ENCODE peak calls at places on chromosomes 6 and 20, in ten cellular contexts. One of them, this sample, is unnamed.

GRCh38 chr6:161161889-161162624 is 111.8 kb downstream of the AGPAT4 start:
- DNase-seq in Calu3: peak
- DNase-seq in AG09309: peak
- DNase-seq in NCI-H1694 treated with DMSO at 0.1 percent for 48 hours: no peak
- DNase-seq in D341Med: no peak
- DNase-seq in NAMALWA: no peak
- DNase-seq in activated T-cell treated with anti-CD3 and anti-CD28 coated beads for 48 hours: no peak
- DNase-seq in cardiac septum: peak
- DNase-seq in neural progenitor cell: no peak
- DNase-seq in AG09319: peak
- DNase-seq in this sample: peak

GRCh38 chr20:17161661-17162410 is 65.0 kb upstream of the PCSK2 start:
- DNase-seq in AG09309: no peak
- DNase-seq in Calu3: no peak
- DNase-seq in AG09319: no peak
- DNase-seq in D341Med: no peak
- DNase-seq in NCI-H1694 treated with DMSO at 0.1 percent for 48 hours: peak
- DNase-seq in neural progenitor cell: no peak
- DNase-seq in cardiac septum: no peak
- DNase-seq in NAMALWA: no peak
- DNase-seq in activated T-cell treated with anti-CD3 and anti-CD28 coated beads for 48 hours: no peak
- DNase-seq in this sample: no peak

GRCh38 chr20:49435639-49436038 is 46.8 kb downstream of the KCNB1 start:
- DNase-seq in NAMALWA: no peak
- DNase-seq in AG09309: no peak
- DNase-seq in cardiac septum: no peak
- DNase-seq in AG09319: no peak
- DNase-seq in neural progenitor cell: no peak
- DNase-seq in D341Med: no peak
- DNase-seq in Calu3: peak
- DNase-seq in NCI-H1694 treated with DMSO at 0.1 percent for 48 hours: no peak
- DNase-seq in activated T-cell treated with anti-CD3 and anti-CD28 coated beads for 48 hours: no peak
- DNase-seq in this sample: no peak

GRCh38 chr20:57266251-57267157 is at the start of gene BMP7:
- DNase-seq in neural progenitor cell: peak
- DNase-seq in AG09319: no peak
- DNase-seq in D341Med: peak
- DNase-seq in NAMALWA: peak
- DNase-seq in cardiac septum: no peak
- DNase-seq in activated T-cell treated with anti-CD3 and anti-CD28 coated beads for 48 hours: no peak
- DNase-seq in AG09309: no peak
- DNase-seq in NCI-H1694 treated with DMSO at 0.1 percent for 48 hours: no peak
- DNase-seq in Calu3: no peak
- DNase-seq in this sample: no peak

GRCh38 chr20:35410613-35411012 is 1.2 kb downstream of the UQCC1 start:
- DNase-seq in AG09309: no peak
- DNase-seq in NCI-H1694 treated with DMSO at 0.1 percent for 48 hours: no peak
- DNase-seq in D341Med: no peak
- DNase-seq in cardiac septum: no peak
- DNase-seq in Calu3: no peak
- DNase-seq in neural progenitor cell: no peak
- DNase-seq in AG09319: no peak
- DNase-seq in NAMALWA: no peak
- DNase-seq in activated T-cell treated with anti-CD3 and anti-CD28 coated beads for 48 hours: no peak
- DNase-seq in this sample: no peak

GRCh38 chr6:117317261-117317660 is 51.9 kb downstream of the VGLL2 start:
- DNase-seq in activated T-cell treated with anti-CD3 and anti-CD28 coated beads for 48 hours: no peak
- DNase-seq in NCI-H1694 treated with DMSO at 0.1 percent for 48 hours: no peak
- DNase-seq in AG09309: no peak
- DNase-seq in NAMALWA: peak
- DNase-seq in Calu3: peak
- DNase-seq in neural progenitor cell: peak
- DNase-seq in cardiac septum: no peak
- DNase-seq in D341Med: no peak
- DNase-seq in AG09319: no peak
- DNase-seq in this sample: no peak

GRCh38 chr6:142316791-142317368 is 15.1 kb downstream of the ADGRG6 start:
- DNase-seq in neural progenitor cell: no peak
- DNase-seq in AG09309: no peak
- DNase-seq in activated T-cell treated with anti-CD3 and anti-CD28 coated beads for 48 hours: no peak
- DNase-seq in cardiac septum: no peak
- DNase-seq in NCI-H1694 treated with DMSO at 0.1 percent for 48 hours: no peak
- DNase-seq in Calu3: no peak
- DNase-seq in D341Med: no peak
- DNase-seq in NAMALWA: no peak
- DNase-seq in AG09319: no peak
- DNase-seq in this sample: no peak

GRCh38 chr6:43307451-43308100 is 1.1 kb downstream of the CRIP3 start:
- DNase-seq in NAMALWA: no peak
- DNase-seq in AG09309: no peak
- DNase-seq in NCI-H1694 treated with DMSO at 0.1 percent for 48 hours: no peak
- DNase-seq in cardiac septum: no peak
- DNase-seq in AG09319: no peak
- DNase-seq in Calu3: no peak
- DNase-seq in neural progenitor cell: no peak
- DNase-seq in activated T-cell treated with anti-CD3 and anti-CD28 coated beads for 48 hours: no peak
- DNase-seq in D341Med: no peak
- DNase-seq in this sample: no peak

GRCh38 chr6:122580731-122581130 is 29.5 kb upstream of the PKIB start:
- DNase-seq in Calu3: peak
- DNase-seq in NAMALWA: no peak
- DNase-seq in NCI-H1694 treated with DMSO at 0.1 percent for 48 hours: no peak
- DNase-seq in cardiac septum: no peak
- DNase-seq in D341Med: no peak
- DNase-seq in AG09319: no peak
- DNase-seq in neural progenitor cell: no peak
- DNase-seq in AG09309: no peak
- DNase-seq in activated T-cell treated with anti-CD3 and anti-CD28 coated beads for 48 hours: no peak
- DNase-seq in this sample: no peak

GRCh38 chr6:20313960-20314530 is 87.6 kb upstream of the E2F3 start:
- DNase-seq in NAMALWA: no peak
- DNase-seq in AG09309: no peak
- DNase-seq in D341Med: no peak
- DNase-seq in AG09319: no peak
- DNase-seq in Calu3: no peak
- DNase-seq in NCI-H1694 treated with DMSO at 0.1 percent for 48 hours: no peak
- DNase-seq in activated T-cell treated with anti-CD3 and anti-CD28 coated beads for 48 hours: no peak
- DNase-seq in cardiac septum: no peak
- DNase-seq in neural progenitor cell: no peak
- DNase-seq in this sample: no peak

GRCh38 chr6:56101141-56101553 is 146.2 kb downstream of the COL21A1 start:
- DNase-seq in neural progenitor cell: no peak
- DNase-seq in Calu3: peak
- DNase-seq in AG09309: peak
- DNase-seq in activated T-cell treated with anti-CD3 and anti-CD28 coated beads for 48 hours: no peak
- DNase-seq in cardiac septum: no peak
- DNase-seq in NAMALWA: no peak
- DNase-seq in NCI-H1694 treated with DMSO at 0.1 percent for 48 hours: no peak
- DNase-seq in AG09319: peak
- DNase-seq in D341Med: no peak
- DNase-seq in this sample: peak

GRCh38 chr6:152776833-152777232 is 26.2 kb downstream of the VIP start:
- DNase-seq in neural progenitor cell: no peak
- DNase-seq in NAMALWA: no peak
- DNase-seq in D341Med: no peak
- DNase-seq in Calu3: no peak
- DNase-seq in AG09309: no peak
- DNase-seq in NCI-H1694 treated with DMSO at 0.1 percent for 48 hours: no peak
- DNase-seq in activated T-cell treated with anti-CD3 and anti-CD28 coated beads for 48 hours: no peak
- DNase-seq in AG09319: no peak
- DNase-seq in cardiac septum: no peak
- DNase-seq in this sample: no peak

GRCh38 chr6:169240125-169240524 is 13.5 kb downstream of the THBS2 start:
- DNase-seq in NAMALWA: no peak
- DNase-seq in activated T-cell treated with anti-CD3 and anti-CD28 coated beads for 48 hours: no peak
- DNase-seq in D341Med: no peak
- DNase-seq in AG09309: no peak
- DNase-seq in neural progenitor cell: no peak
- DNase-seq in Calu3: no peak
- DNase-seq in cardiac septum: no peak
- DNase-seq in AG09319: no peak
- DNase-seq in NCI-H1694 treated with DMSO at 0.1 percent for 48 hours: no peak
- DNase-seq in this sample: no peak

GRCh38 chr6:159203304-159204005 is 34.3 kb downstream of the FNDC1 start:
- DNase-seq in AG09309: peak
- DNase-seq in AG09319: peak
- DNase-seq in D341Med: no peak
- DNase-seq in NCI-H1694 treated with DMSO at 0.1 percent for 48 hours: no peak
- DNase-seq in activated T-cell treated with anti-CD3 and anti-CD28 coated beads for 48 hours: no peak
- DNase-seq in Calu3: no peak
- DNase-seq in neural progenitor cell: no peak
- DNase-seq in NAMALWA: no peak
- DNase-seq in cardiac septum: no peak
- DNase-seq in this sample: peak

GRCh38 chr6:69105288-69105687 is 470.2 kb downstream of the ADGRB3 start:
- DNase-seq in Calu3: peak
- DNase-seq in activated T-cell treated with anti-CD3 and anti-CD28 coated beads for 48 hours: no peak
- DNase-seq in cardiac septum: no peak
- DNase-seq in AG09309: no peak
- DNase-seq in D341Med: no peak
- DNase-seq in NCI-H1694 treated with DMSO at 0.1 percent for 48 hours: no peak
- DNase-seq in neural progenitor cell: no peak
- DNase-seq in AG09319: no peak
- DNase-seq in NAMALWA: no peak
- DNase-seq in this sample: no peak

GRCh38 chr6:119476024-119476423 is 126.5 kb upstream of the MAN1A1 start:
- DNase-seq in D341Med: no peak
- DNase-seq in activated T-cell treated with anti-CD3 and anti-CD28 coated beads for 48 hours: no peak
- DNase-seq in cardiac septum: no peak
- DNase-seq in NAMALWA: no peak
- DNase-seq in AG09319: no peak
- DNase-seq in neural progenitor cell: no peak
- DNase-seq in NCI-H1694 treated with DMSO at 0.1 percent for 48 hours: no peak
- DNase-seq in Calu3: no peak
- DNase-seq in AG09309: no peak
- DNase-seq in this sample: no peak

GRCh38 chr6:23446394-23447001 is 679.5 kb upstream of the NRSN1 start:
- DNase-seq in NCI-H1694 treated with DMSO at 0.1 percent for 48 hours: peak
- DNase-seq in AG09319: peak
- DNase-seq in NAMALWA: peak
- DNase-seq in Calu3: peak
- DNase-seq in cardiac septum: no peak
- DNase-seq in neural progenitor cell: peak
- DNase-seq in D341Med: peak
- DNase-seq in AG09309: no peak
- DNase-seq in activated T-cell treated with anti-CD3 and anti-CD28 coated beads for 48 hours: no peak
- DNase-seq in this sample: peak

GRCh38 chr20:41697861-41698559 is 79.8 kb upstream of the CHD6 start:
- DNase-seq in cardiac septum: no peak
- DNase-seq in NAMALWA: peak
- DNase-seq in NCI-H1694 treated with DMSO at 0.1 percent for 48 hours: peak
- DNase-seq in activated T-cell treated with anti-CD3 and anti-CD28 coated beads for 48 hours: no peak
- DNase-seq in AG09319: no peak
- DNase-seq in D341Med: peak
- DNase-seq in Calu3: peak
- DNase-seq in neural progenitor cell: peak
- DNase-seq in AG09309: no peak
- DNase-seq in this sample: no peak

GRCh38 chr6:49087372-49087771 is 375.7 kb downstream of the MMUT start:
- DNase-seq in neural progenitor cell: no peak
- DNase-seq in activated T-cell treated with anti-CD3 and anti-CD28 coated beads for 48 hours: no peak
- DNase-seq in NCI-H1694 treated with DMSO at 0.1 percent for 48 hours: no peak
- DNase-seq in NAMALWA: no peak
- DNase-seq in Calu3: no peak
- DNase-seq in D341Med: no peak
- DNase-seq in cardiac septum: no peak
- DNase-seq in AG09319: no peak
- DNase-seq in AG09309: no peak
- DNase-seq in this sample: no peak

GRCh38 chr6:18166314-18167007 is 11.2 kb downstream of the KDM1B start:
- DNase-seq in Calu3: no peak
- DNase-seq in NAMALWA: no peak
- DNase-seq in neural progenitor cell: no peak
- DNase-seq in NCI-H1694 treated with DMSO at 0.1 percent for 48 hours: no peak
- DNase-seq in AG09319: no peak
- DNase-seq in AG09309: peak
- DNase-seq in D341Med: no peak
- DNase-seq in cardiac septum: no peak
- DNase-seq in activated T-cell treated with anti-CD3 and anti-CD28 coated beads for 48 hours: no peak
- DNase-seq in this sample: no peak

GRCh38 chr20:38957477-38957876 is 4.7 kb upstream of the DHX35 start:
- DNase-seq in AG09309: no peak
- DNase-seq in NCI-H1694 treated with DMSO at 0.1 percent for 48 hours: no peak
- DNase-seq in AG09319: no peak
- DNase-seq in D341Med: no peak
- DNase-seq in NAMALWA: no peak
- DNase-seq in activated T-cell treated with anti-CD3 and anti-CD28 coated beads for 48 hours: no peak
- DNase-seq in cardiac septum: no peak
- DNase-seq in Calu3: no peak
- DNase-seq in neural progenitor cell: no peak
- DNase-seq in this sample: no peak

GRCh38 chr6:113203135-113203534 is 654.0 kb upstream of the MARCKS start:
- DNase-seq in AG09309: no peak
- DNase-seq in activated T-cell treated with anti-CD3 and anti-CD28 coated beads for 48 hours: no peak
- DNase-seq in cardiac septum: no peak
- DNase-seq in AG09319: no peak
- DNase-seq in NCI-H1694 treated with DMSO at 0.1 percent for 48 hours: no peak
- DNase-seq in NAMALWA: no peak
- DNase-seq in Calu3: no peak
- DNase-seq in neural progenitor cell: no peak
- DNase-seq in D341Med: no peak
- DNase-seq in this sample: no peak

GRCh38 chr6:33620158-33620583 is 951 bp upstream of the ITPR3 start:
- DNase-seq in activated T-cell treated with anti-CD3 and anti-CD28 coated beads for 48 hours: peak
- DNase-seq in AG09309: no peak
- DNase-seq in neural progenitor cell: peak
- DNase-seq in NCI-H1694 treated with DMSO at 0.1 percent for 48 hours: no peak
- DNase-seq in NAMALWA: peak
- DNase-seq in Calu3: peak
- DNase-seq in D341Med: peak
- DNase-seq in cardiac septum: no peak
- DNase-seq in AG09319: no peak
- DNase-seq in this sample: no peak

GRCh38 chr6:29201966-29202365 is 31.3 kb downstream of the OR2J2 start:
- DNase-seq in cardiac septum: no peak
- DNase-seq in AG09309: no peak
- DNase-seq in activated T-cell treated with anti-CD3 and anti-CD28 coated beads for 48 hours: no peak
- DNase-seq in NAMALWA: no peak
- DNase-seq in AG09319: no peak
- DNase-seq in D341Med: no peak
- DNase-seq in NCI-H1694 treated with DMSO at 0.1 percent for 48 hours: no peak
- DNase-seq in Calu3: no peak
- DNase-seq in neural progenitor cell: no peak
- DNase-seq in this sample: no peak

GRCh38 chr6:127053032-127053908 is 65.2 kb upstream of the RSPO3 start:
- DNase-seq in Calu3: no peak
- DNase-seq in activated T-cell treated with anti-CD3 and anti-CD28 coated beads for 48 hours: no peak
- DNase-seq in D341Med: no peak
- DNase-seq in NAMALWA: no peak
- DNase-seq in neural progenitor cell: no peak
- DNase-seq in cardiac septum: no peak
- DNase-seq in AG09309: no peak
- DNase-seq in NCI-H1694 treated with DMSO at 0.1 percent for 48 hours: no peak
- DNase-seq in AG09319: no peak
- DNase-seq in this sample: no peak

GRCh38 chr6:52183131-52183530 is 3.0 kb upstream of the IL17A start:
- DNase-seq in NAMALWA: no peak
- DNase-seq in activated T-cell treated with anti-CD3 and anti-CD28 coated beads for 48 hours: no peak
- DNase-seq in NCI-H1694 treated with DMSO at 0.1 percent for 48 hours: no peak
- DNase-seq in AG09309: no peak
- DNase-seq in cardiac septum: no peak
- DNase-seq in D341Med: no peak
- DNase-seq in neural progenitor cell: peak
- DNase-seq in Calu3: no peak
- DNase-seq in AG09319: no peak
- DNase-seq in this sample: no peak

GRCh38 chr6:1624071-1624847 is 14.5 kb downstream of the FOXC1 start:
- DNase-seq in D341Med: no peak
- DNase-seq in NCI-H1694 treated with DMSO at 0.1 percent for 48 hours: no peak
- DNase-seq in AG09309: no peak
- DNase-seq in cardiac septum: peak
- DNase-seq in Calu3: no peak
- DNase-seq in neural progenitor cell: peak
- DNase-seq in activated T-cell treated with anti-CD3 and anti-CD28 coated beads for 48 hours: no peak
- DNase-seq in AG09319: no peak
- DNase-seq in NAMALWA: no peak
- DNase-seq in this sample: no peak

GRCh38 chr6:12279322-12280098 is 10.7 kb upstream of the EDN1 start:
- DNase-seq in NCI-H1694 treated with DMSO at 0.1 percent for 48 hours: no peak
- DNase-seq in activated T-cell treated with anti-CD3 and anti-CD28 coated beads for 48 hours: no peak
- DNase-seq in neural progenitor cell: no peak
- DNase-seq in NAMALWA: no peak
- DNase-seq in AG09309: no peak
- DNase-seq in Calu3: no peak
- DNase-seq in cardiac septum: no peak
- DNase-seq in AG09319: no peak
- DNase-seq in D341Med: no peak
- DNase-seq in this sample: no peak